ENCODE peak calls at places on chromosome 1, in five cellular contexts. J, L, O, N and Y are unnamed samples.

GRCh38 chr1:233668146-233668724 is 54.3 kb downstream of the KCNK1 start:
- DNase-seq in N (no peak), O (no peak), J (no peak), L (no peak), Y (no peak)

GRCh38 chr1:82317671-82318070 is 516.9 kb downstream of the ADGRL2 start:
- DNase-seq in L (no peak), O (no peak), N (no peak), J (peak), Y (no peak)

GRCh38 chr1:228097333-228098081 is 5.6 kb downstream of the C1orf35 start:
- DNase-seq in O (no peak), J (no peak), N (no peak), L (no peak), Y (no peak)

GRCh38 chr1:17579951-17580939 is 40.7 kb downstream of the ARHGEF10L start:
- DNase-seq in J (no peak), L (no peak), N (no peak), O (no peak), Y (no peak)

GRCh38 chr1:153485880-153486279 is 25.4 kb upstream of the S100A7 start:
- DNase-seq in L (no peak), N (no peak), O (no peak), J (peak), Y (peak)

GRCh38 chr1:9439074-9439761 is 100.0 kb upstream of the SLC25A33 start:
- DNase-seq in L (no peak), O (peak), N (no peak), J (peak), Y (no peak)

GRCh38 chr1:112882271-112882744 is 73.7 kb downstream of the SLC16A1 start:
- DNase-seq in N (no peak), O (no peak), L (no peak), J (no peak), Y (peak)

GRCh38 chr1:216600730-216601426 is 122.4 kb downstream of the ESRRG start:
- DNase-seq in L (peak), J (peak), N (peak), O (peak), Y (no peak)

GRCh38 chr1:181131255-181131901 is 42.9 kb downstream of the IER5 start:
- DNase-seq in O (no peak), J (no peak), N (no peak), L (no peak), Y (no peak)

GRCh38 chr1:208030320-208031091 is 119.6 kb upstream of the CD34 start:
- DNase-seq in L (no peak), J (no peak), N (no peak), O (no peak), Y (no peak)

GRCh38 chr1:29133861-29134694 is 10.4 kb upstream of the TMEM200B start:
- DNase-seq in O (no peak), J (no peak), N (no peak), L (no peak), Y (no peak)
- H3K4me3 ChIP-seq in O (no peak), J (no peak), N (peak), L (no peak), Y (no peak)

GRCh38 chr1:203424285-203424684 is 51.3 kb upstream of the PRELP start:
- DNase-seq in L (no peak), N (no peak), O (no peak), J (no peak), Y (no peak)
- TF ChIP-seq CTCF in L (no peak), N (no peak), O (no peak), J (no peak), Y (no peak)

GRCh38 chr1:219927298-219927955 is 930 bp downstream of the SLC30A10 start:
- DNase-seq in L (no peak), N (no peak), J (no peak), O (no peak), Y (no peak)
- H3K4me3 ChIP-seq in L (no peak), N (peak), J (peak), O (peak), Y (peak)

DNA sequence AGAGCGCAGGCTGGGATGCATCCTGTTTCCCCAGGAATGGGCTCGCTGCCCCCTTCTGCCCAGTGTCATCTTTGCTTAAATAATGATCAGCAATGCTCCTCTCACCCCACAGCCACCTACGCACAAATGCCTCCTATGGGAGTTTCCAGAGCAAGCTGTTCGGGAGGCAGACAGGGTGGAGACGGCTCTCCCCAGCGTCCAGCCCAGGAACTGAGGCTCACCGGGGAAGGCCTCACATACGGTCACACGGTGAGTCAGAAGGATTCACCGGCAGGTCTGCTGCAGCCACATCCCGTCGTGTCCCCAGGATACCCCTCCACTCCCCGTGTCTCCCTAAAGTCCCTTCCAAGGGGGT is 40.3 kb upstream of the RUNX3 start:
- DNase-seq in O (no peak), J (no peak), L (no peak), N (no peak), Y (no peak)
- TF ChIP-seq CTCF in O (no peak), J (no peak), L (peak), N (no peak), Y (peak)

GRCh38 chr1:167681024-167681423 is 40.8 kb upstream of the MPZL1 start:
- DNase-seq in O (no peak), L (no peak), J (no peak), N (no peak), Y (no peak)
- H3K4me3 ChIP-seq in O (no peak), L (no peak), J (no peak), N (no peak), Y (no peak)

GRCh38 chr1:22629886-22630285 is 6.5 kb upstream of the C1QA start:
- DNase-seq in L (no peak), O (no peak), J (no peak), N (no peak), Y (no peak)
- TF ChIP-seq CTCF in L (no peak), O (no peak), J (no peak), N (no peak), Y (no peak)

GRCh38 chr1:31814631-31815306 is 1.1 kb downstream of the SPOCD1 start:
- DNase-seq in L (no peak), J (no peak), N (no peak), O (no peak), Y (no peak)

GRCh38 chr1:31818204-31818603 is 2.4 kb upstream of the SPOCD1 start:
- DNase-seq in J (no peak), O (no peak), N (no peak), L (no peak), Y (no peak)

GRCh38 chr1:31815752-31816484 is at the start of gene SPOCD1:
- DNase-seq in N (no peak), L (no peak), O (peak), J (peak), Y (no peak)

GRCh38 chr1:31814041-31814511 is 1.7 kb downstream of the SPOCD1 start:
- DNase-seq in N (no peak), J (no peak), O (no peak), L (no peak), Y (no peak)

GRCh38 chr1:31815307-31815645 is 546 bp downstream of the SPOCD1 start:
- DNase-seq in N (no peak), L (no peak), O (no peak), J (no peak), Y (no peak)
- H3K4me3 ChIP-seq in N (no peak), L (no peak), O (no peak), J (no peak), Y (no peak)